ENCODE peak calls at places on chromosomes 5 and 9, in four cellular contexts. A, H, L and Y are unnamed samples.

GRCh38 chr5:57850109-57850508 is 367.5 kb upstream of the ACTBL2 start:
- DNase-seq in L (no peak), A (no peak), H (no peak), Y (no peak)

GRCh38 chr5:2310946-2311345 is 428.2 kb upstream of the IRX4 start:
- DNase-seq in L (no peak), H (no peak), A (no peak), Y (no peak)

GRCh38 chr9:92294297-92294676 is 790 bp upstream of the IARS1 start:
- DNase-seq in H (no peak), L (no peak), A (peak; percentile 24), Y (no peak)

GRCh38 chr9:127049044-127049443 is 73.4 kb downstream of the ANGPTL2 start:
- DNase-seq in A (peak; percentile 64), L (no peak), H (no peak), Y (no peak)

GRCh38 chr5:17203329-17204132 is 13.9 kb upstream of the BASP1 start:
- DNase-seq in A (peak; percentile 25), H (no peak), L (no peak), Y (peak; percentile 64)

GRCh38 chr9:88532320-88532719 is 2.7 kb upstream of the NXNL2 start:
- DNase-seq in L (no peak), H (peak; percentile 56), A (no peak), Y (no peak)

GRCh38 chr9:79325501-79325900 is 246.3 kb upstream of the TLE4 start:
- DNase-seq in L (no peak), H (no peak), A (no peak), Y (no peak)

GRCh38 chr9:90926920-90927319 is 125.3 kb downstream of the SYK start:
- DNase-seq in L (no peak), A (no peak), H (no peak), Y (no peak)

GRCh38 chr5:41788800-41789395 is 81.3 kb downstream of the OXCT1 start:
- DNase-seq in A (no peak), H (no peak), L (no peak), Y (peak; percentile 34)

GRCh38 chr5:179225387-179225786 is 119.9 kb downstream of the ADAMTS2 start:
- DNase-seq in L (no peak), A (no peak), H (peak; percentile 32), Y (no peak)

GRCh38 chr5:41636605-41637004 is 126.2 kb upstream of the PLCXD3 start:
- DNase-seq in A (no peak), L (no peak), H (no peak), Y (peak; percentile 30)

GRCh38 chr5:177304392-177305119 is 957 bp downstream of the PRELID1 start:
- DNase-seq in A (no peak), L (no peak), H (no peak), Y (no peak)

GRCh38 chr5:13664377-13664776 is 280.1 kb downstream of the DNAH5 start:
- DNase-seq in L (no peak), H (no peak), A (no peak), Y (no peak)

GRCh38 chr9:33186457-33187168 is 19.5 kb upstream of the B4GALT1 start:
- DNase-seq in A (no peak), H (no peak), L (no peak), Y (no peak)

GRCh38 chr5:1028481-1029269 is 20.1 kb downstream of the NKD2 start:
- DNase-seq in A (no peak), L (no peak), H (peak; percentile 44), Y (no peak)

GRCh38 chr5:68099327-68099726 is 116.2 kb upstream of the PIK3R1 start:
- DNase-seq in L (no peak), H (no peak), A (no peak), Y (no peak)